ENCODE peak calls at places on chromosomes 7 and 10, in nine cellular contexts. One of them, this sample, is unnamed. For H3K9me3, the result is how much of the 10 kb centered on the place peaks cover.

GRCh38 chr10:86945361-86946214 is 11.8 kb downstream of the MMRN2 start:
- DNase-seq in NT2/D1: peak
- DNase-seq in naive thymus-derived CD4-positive, alpha-beta T cell: no peak
- DNase-seq in mesenchymal stem cell: no peak
- DNase-seq in endothelial cell of umbilical vein: no peak
- DNase-seq in PC-9: no peak
- DNase-seq in ascending aorta: peak
- DNase-seq in H9: peak
- DNase-seq in mucosa of descending colon: no peak
- DNase-seq in this sample: no peak

GRCh38 chr10:102670871-102671434 is 26.7 kb downstream of the TRIM8 start:
- DNase-seq in ascending aorta: no peak
- DNase-seq in PC-9: no peak
- DNase-seq in NT2/D1: no peak
- DNase-seq in H9: peak
- DNase-seq in mesenchymal stem cell: peak
- DNase-seq in naive thymus-derived CD4-positive, alpha-beta T cell: no peak
- DNase-seq in endothelial cell of umbilical vein: no peak
- DNase-seq in mucosa of descending colon: no peak
- DNase-seq in this sample: no peak

GRCh38 chr7:7686806-7687205 is 31.6 kb downstream of the RPA3 start:
- DNase-seq in naive thymus-derived CD4-positive, alpha-beta T cell: no peak
- DNase-seq in NT2/D1: no peak
- DNase-seq in mesenchymal stem cell: no peak
- DNase-seq in ascending aorta: no peak
- DNase-seq in mucosa of descending colon: no peak
- DNase-seq in endothelial cell of umbilical vein: peak
- DNase-seq in H9: no peak
- DNase-seq in PC-9: no peak
- DNase-seq in this sample: no peak

GRCh38 chr10:93458821-93459257 is 23.3 kb downstream of the MYOF start:
- DNase-seq in endothelial cell of umbilical vein: peak
- DNase-seq in mucosa of descending colon: no peak
- DNase-seq in naive thymus-derived CD4-positive, alpha-beta T cell: no peak
- DNase-seq in ascending aorta: peak
- DNase-seq in mesenchymal stem cell: peak
- DNase-seq in NT2/D1: peak
- DNase-seq in H9: peak
- DNase-seq in PC-9: peak
- DNase-seq in this sample: no peak

GRCh38 chr10:26090032-26090431 is 126.5 kb upstream of the GAD2 start:
- DNase-seq in H9: no peak
- DNase-seq in mesenchymal stem cell: no peak
- DNase-seq in mucosa of descending colon: no peak
- DNase-seq in naive thymus-derived CD4-positive, alpha-beta T cell: no peak
- DNase-seq in PC-9: no peak
- DNase-seq in endothelial cell of umbilical vein: no peak
- DNase-seq in ascending aorta: no peak
- DNase-seq in NT2/D1: no peak
- DNase-seq in this sample: no peak

GRCh38 chr10:28411648-28412047 is 108.8 kb upstream of the MPP7 start:
- DNase-seq in ascending aorta: no peak
- DNase-seq in H9: no peak
- DNase-seq in PC-9: no peak
- DNase-seq in naive thymus-derived CD4-positive, alpha-beta T cell: no peak
- DNase-seq in mucosa of descending colon: no peak
- DNase-seq in mesenchymal stem cell: no peak
- DNase-seq in NT2/D1: no peak
- DNase-seq in endothelial cell of umbilical vein: no peak
- DNase-seq in this sample: no peak

GRCh38 chr10:4131407-4132215 is 346.6 kb upstream of the KLF6 start:
- DNase-seq in ascending aorta: no peak
- DNase-seq in NT2/D1: no peak
- DNase-seq in mesenchymal stem cell: peak
- DNase-seq in H9: no peak
- DNase-seq in PC-9: peak
- DNase-seq in mucosa of descending colon: no peak
- DNase-seq in endothelial cell of umbilical vein: peak
- DNase-seq in naive thymus-derived CD4-positive, alpha-beta T cell: peak
- DNase-seq in this sample: no peak

GRCh38 chr10:15035385-15036301 is 8.1 kb upstream of the OLAH start:
- DNase-seq in naive thymus-derived CD4-positive, alpha-beta T cell: no peak
- DNase-seq in H9: peak
- DNase-seq in NT2/D1: no peak
- DNase-seq in PC-9: no peak
- DNase-seq in ascending aorta: no peak
- DNase-seq in mucosa of descending colon: no peak
- DNase-seq in mesenchymal stem cell: peak
- DNase-seq in endothelial cell of umbilical vein: peak
- DNase-seq in this sample: no peak

GRCh38 chr7:85489498-85489897 is 302.6 kb upstream of the SEMA3D start:
- DNase-seq in H9: no peak
- DNase-seq in PC-9: no peak
- DNase-seq in endothelial cell of umbilical vein: no peak
- DNase-seq in NT2/D1: no peak
- DNase-seq in mesenchymal stem cell: peak
- DNase-seq in ascending aorta: no peak
- DNase-seq in mucosa of descending colon: no peak
- DNase-seq in naive thymus-derived CD4-positive, alpha-beta T cell: no peak
- DNase-seq in this sample: no peak

GRCh38 chr10:36556468-36556867 is 568.9 kb upstream of the ANKRD30A start:
- DNase-seq in H9: no peak
- DNase-seq in NT2/D1: no peak
- DNase-seq in PC-9: no peak
- DNase-seq in naive thymus-derived CD4-positive, alpha-beta T cell: no peak
- DNase-seq in mesenchymal stem cell: no peak
- DNase-seq in endothelial cell of umbilical vein: no peak
- DNase-seq in mucosa of descending colon: no peak
- DNase-seq in ascending aorta: no peak
- DNase-seq in this sample: no peak

GRCh38 chr10:101136007-101136707 is 5.1 kb downstream of the TLX1 start:
- DNase-seq in naive thymus-derived CD4-positive, alpha-beta T cell: no peak
- DNase-seq in endothelial cell of umbilical vein: no peak
- DNase-seq in mesenchymal stem cell: peak
- DNase-seq in ascending aorta: no peak
- DNase-seq in mucosa of descending colon: no peak
- DNase-seq in H9: peak
- DNase-seq in NT2/D1: no peak
- DNase-seq in PC-9: no peak
- DNase-seq in this sample: no peak

GRCh38 chr10:46520941-46521340 is 35.5 kb downstream of the GPRIN2 start:
- DNase-seq in endothelial cell of umbilical vein: no peak
- DNase-seq in naive thymus-derived CD4-positive, alpha-beta T cell: no peak
- DNase-seq in mesenchymal stem cell: no peak
- DNase-seq in H9: no peak
- DNase-seq in PC-9: no peak
- DNase-seq in NT2/D1: no peak
- DNase-seq in mucosa of descending colon: no peak
- DNase-seq in ascending aorta: peak
- DNase-seq in this sample: no peak

GRCh38 chr7:113392841-113393540 is 274.6 kb upstream of the SMIM30 start:
- DNase-seq in H9: no peak
- DNase-seq in ascending aorta: no peak
- DNase-seq in NT2/D1: no peak
- DNase-seq in mucosa of descending colon: no peak
- DNase-seq in naive thymus-derived CD4-positive, alpha-beta T cell: no peak
- DNase-seq in PC-9: no peak
- DNase-seq in endothelial cell of umbilical vein: no peak
- DNase-seq in mesenchymal stem cell: no peak
- DNase-seq in this sample: no peak

GRCh38 chr10:97777148-97777547 is 5.3 kb upstream of the SFRP5 start:
- DNase-seq in mesenchymal stem cell: no peak
- DNase-seq in endothelial cell of umbilical vein: no peak
- DNase-seq in H9: no peak
- DNase-seq in naive thymus-derived CD4-positive, alpha-beta T cell: no peak
- DNase-seq in NT2/D1: no peak
- DNase-seq in PC-9: no peak
- DNase-seq in mucosa of descending colon: no peak
- DNase-seq in ascending aorta: no peak
- DNase-seq in this sample: no peak

GRCh38 chr7:90897961-90898469 is 301.9 kb downstream of the CDK14 start:
- DNase-seq in PC-9: no peak
- DNase-seq in endothelial cell of umbilical vein: no peak
- DNase-seq in H9: no peak
- DNase-seq in ascending aorta: no peak
- DNase-seq in mesenchymal stem cell: no peak
- DNase-seq in mucosa of descending colon: no peak
- DNase-seq in NT2/D1: no peak
- DNase-seq in naive thymus-derived CD4-positive, alpha-beta T cell: no peak
- DNase-seq in this sample: no peak

GRCh38 chr10:17607603-17608332 is 9.4 kb downstream of the HACD1 start:
- DNase-seq in ascending aorta: no peak
- DNase-seq in mucosa of descending colon: no peak
- DNase-seq in naive thymus-derived CD4-positive, alpha-beta T cell: peak
- DNase-seq in PC-9: no peak
- DNase-seq in H9: no peak
- DNase-seq in endothelial cell of umbilical vein: peak
- DNase-seq in mesenchymal stem cell: peak
- DNase-seq in NT2/D1: no peak
- DNase-seq in this sample: no peak

GRCh38 chr10:30827531-30828120 is 198.1 kb upstream of the LYZL2 start:
- DNase-seq in mucosa of descending colon: no peak
- DNase-seq in H9: no peak
- DNase-seq in endothelial cell of umbilical vein: peak
- DNase-seq in NT2/D1: no peak
- DNase-seq in PC-9: no peak
- DNase-seq in ascending aorta: no peak
- DNase-seq in naive thymus-derived CD4-positive, alpha-beta T cell: no peak
- DNase-seq in mesenchymal stem cell: peak
- DNase-seq in this sample: no peak

GRCh38 chr7:1693991-1694524 is 24.0 kb downstream of the ELFN1 start:
- DNase-seq in H9: peak
- DNase-seq in naive thymus-derived CD4-positive, alpha-beta T cell: no peak
- DNase-seq in mesenchymal stem cell: peak
- DNase-seq in endothelial cell of umbilical vein: no peak
- DNase-seq in PC-9: no peak
- DNase-seq in mucosa of descending colon: no peak
- DNase-seq in NT2/D1: peak
- DNase-seq in ascending aorta: peak
- DNase-seq in this sample: no peak

GRCh38 chr10:22682237-22683192 is 31.9 kb downstream of the PIP4K2A start:
- DNase-seq in H9: no peak
- DNase-seq in mucosa of descending colon: no peak
- DNase-seq in PC-9: peak
- DNase-seq in mesenchymal stem cell: peak
- DNase-seq in NT2/D1: no peak
- DNase-seq in endothelial cell of umbilical vein: no peak
- DNase-seq in naive thymus-derived CD4-positive, alpha-beta T cell: peak
- DNase-seq in ascending aorta: no peak
- DNase-seq in this sample: peak

GRCh38 chr10:93124580-93125318 is 51.1 kb downstream of the CYP26A1 start:
- DNase-seq in naive thymus-derived CD4-positive, alpha-beta T cell: peak
- DNase-seq in ascending aorta: no peak
- DNase-seq in H9: no peak
- DNase-seq in PC-9: no peak
- DNase-seq in endothelial cell of umbilical vein: no peak
- DNase-seq in NT2/D1: no peak
- DNase-seq in mesenchymal stem cell: no peak
- DNase-seq in mucosa of descending colon: no peak
- DNase-seq in this sample: no peak

GRCh38 chr10:125093199-125093841 is 67.0 kb downstream of the CTBP2 start:
- DNase-seq in naive thymus-derived CD4-positive, alpha-beta T cell: no peak
- DNase-seq in mucosa of descending colon: no peak
- DNase-seq in ascending aorta: peak
- DNase-seq in mesenchymal stem cell: peak
- DNase-seq in endothelial cell of umbilical vein: peak
- DNase-seq in H9: no peak
- DNase-seq in NT2/D1: no peak
- DNase-seq in PC-9: no peak
- DNase-seq in this sample: no peak

GRCh38 chr7:343864-344607 is 54.1 kb downstream of the FOXL3 start:
- DNase-seq in PC-9: no peak
- DNase-seq in ascending aorta: no peak
- DNase-seq in endothelial cell of umbilical vein: no peak
- DNase-seq in mesenchymal stem cell: no peak
- DNase-seq in H9: no peak
- DNase-seq in NT2/D1: no peak
- DNase-seq in naive thymus-derived CD4-positive, alpha-beta T cell: no peak
- DNase-seq in mucosa of descending colon: peak
- DNase-seq in this sample: no peak
- H3K9me3 ChIP-seq in PC-9: under half
- H3K9me3 ChIP-seq in ascending aorta: under half
- H3K9me3 ChIP-seq in endothelial cell of umbilical vein: under half
- H3K9me3 ChIP-seq in mesenchymal stem cell: under half
- H3K9me3 ChIP-seq in H9: under half
- H3K9me3 ChIP-seq in NT2/D1: under half
- H3K9me3 ChIP-seq in naive thymus-derived CD4-positive, alpha-beta T cell: under half
- H3K9me3 ChIP-seq in mucosa of descending colon: under half
- H3K9me3 ChIP-seq in this sample: under half

GRCh38 chr10:129586897-129587443 is 119.9 kb downstream of the MGMT start:
- DNase-seq in mesenchymal stem cell: peak
- DNase-seq in PC-9: no peak
- DNase-seq in endothelial cell of umbilical vein: no peak
- DNase-seq in ascending aorta: no peak
- DNase-seq in mucosa of descending colon: no peak
- DNase-seq in naive thymus-derived CD4-positive, alpha-beta T cell: no peak
- DNase-seq in H9: no peak
- DNase-seq in NT2/D1: no peak
- DNase-seq in this sample: no peak
- H3K9me3 ChIP-seq in mesenchymal stem cell: half or more
- H3K9me3 ChIP-seq in PC-9: under half
- H3K9me3 ChIP-seq in endothelial cell of umbilical vein: under half
- H3K9me3 ChIP-seq in ascending aorta: half or more
- H3K9me3 ChIP-seq in mucosa of descending colon: under half
- H3K9me3 ChIP-seq in naive thymus-derived CD4-positive, alpha-beta T cell: half or more
- H3K9me3 ChIP-seq in H9: under half
- H3K9me3 ChIP-seq in NT2/D1: under half
- H3K9me3 ChIP-seq in this sample: under half

GRCh38 chr10:113692271-113692670 is 12.6 kb downstream of the CASP7 start:
- DNase-seq in ascending aorta: no peak
- DNase-seq in endothelial cell of umbilical vein: no peak
- DNase-seq in mucosa of descending colon: no peak
- DNase-seq in mesenchymal stem cell: no peak
- DNase-seq in H9: no peak
- DNase-seq in NT2/D1: no peak
- DNase-seq in PC-9: no peak
- DNase-seq in naive thymus-derived CD4-positive, alpha-beta T cell: no peak
- DNase-seq in this sample: no peak
- H3K9me3 ChIP-seq in ascending aorta: under half
- H3K9me3 ChIP-seq in endothelial cell of umbilical vein: under half
- H3K9me3 ChIP-seq in mucosa of descending colon: under half
- H3K9me3 ChIP-seq in mesenchymal stem cell: under half
- H3K9me3 ChIP-seq in H9: under half
- H3K9me3 ChIP-seq in NT2/D1: under half
- H3K9me3 ChIP-seq in PC-9: under half
- H3K9me3 ChIP-seq in naive thymus-derived CD4-positive, alpha-beta T cell: under half
- H3K9me3 ChIP-seq in this sample: under half

DNA sequence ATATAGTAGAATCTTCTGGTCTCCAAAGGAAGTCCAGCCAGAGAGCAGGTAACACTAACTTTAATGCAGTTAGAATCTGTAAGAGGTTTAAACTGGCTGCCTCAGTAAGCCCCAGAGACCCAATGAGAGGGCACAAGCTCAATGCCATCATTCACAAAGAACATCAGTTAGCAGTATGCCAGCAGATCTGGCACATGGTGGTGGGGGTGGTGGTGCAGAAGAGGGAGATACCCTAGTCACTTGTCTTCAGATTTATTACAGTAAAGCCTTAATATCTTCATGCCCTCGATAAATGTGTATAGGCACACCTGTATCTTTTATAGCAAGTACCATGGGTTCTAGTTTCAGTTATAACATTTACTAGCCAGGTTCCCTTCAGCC is 86.2 kb downstream of the SORBS1 start:
- DNase-seq in H9: no peak
- DNase-seq in NT2/D1: no peak
- DNase-seq in mesenchymal stem cell: no peak
- DNase-seq in naive thymus-derived CD4-positive, alpha-beta T cell: no peak
- DNase-seq in endothelial cell of umbilical vein: no peak
- DNase-seq in ascending aorta: no peak
- DNase-seq in mucosa of descending colon: no peak
- DNase-seq in PC-9: no peak
- DNase-seq in this sample: no peak
- H3K9me3 ChIP-seq in H9: under half
- H3K9me3 ChIP-seq in NT2/D1: under half
- H3K9me3 ChIP-seq in mesenchymal stem cell: under half
- H3K9me3 ChIP-seq in naive thymus-derived CD4-positive, alpha-beta T cell: under half
- H3K9me3 ChIP-seq in endothelial cell of umbilical vein: under half
- H3K9me3 ChIP-seq in ascending aorta: under half
- H3K9me3 ChIP-seq in mucosa of descending colon: under half
- H3K9me3 ChIP-seq in PC-9: under half
- H3K9me3 ChIP-seq in this sample: under half